ENCODE peak calls at places on chromosomes 3 and 15, in four cellular contexts. F, B, Y and W are unnamed samples. For H3K27me3, the result is how much of the 10 kb centered on the place peaks cover.

GRCh38 chr15:35933531-35933930 is 387.6 kb upstream of the DPH6 start:
- DNase-seq in B (no peak), F (no peak), Y (no peak), W (no peak)

GRCh38 chr15:49045691-49046112 is 544 bp downstream of the SECISBP2L start:
- DNase-seq in F (no peak), B (no peak), Y (peak), W (no peak)

GRCh38 chr3:140292684-140293083 is 357.7 kb downstream of the CLSTN2 start:
- DNase-seq in B (no peak), F (no peak), Y (no peak), W (no peak)

GRCh38 chr15:33729648-33730047 is 238.6 kb upstream of the CHRM5 start:
- DNase-seq in F (no peak), B (peak), Y (peak), W (peak)

GRCh38 chr3:50605901-50606326 is 5.7 kb downstream of the CISH start:
- DNase-seq in Y (no peak), B (no peak), F (no peak), W (no peak)

GRCh38 chr3:11536936-11537612 is 106.6 kb downstream of the VGLL4 start:
- DNase-seq in Y (no peak), F (no peak), B (no peak), W (no peak)

GRCh38 chr3:172627057-172627809 is 83.6 kb downstream of the NCEH1 start:
- DNase-seq in Y (no peak), F (no peak), B (no peak), W (no peak)

GRCh38 chr3:23198801-23199200 is 4.3 kb upstream of the UBE2E2 start:
- DNase-seq in F (no peak), Y (no peak), B (no peak), W (no peak)

GRCh38 chr3:123385981-123386380 is 62.9 kb downstream of the ADCY5 start:
- DNase-seq in Y (no peak), F (no peak), B (no peak), W (no peak)

GRCh38 chr3:136671921-136672320 is 80.3 kb downstream of the STAG1 start:
- DNase-seq in B (no peak), F (no peak), Y (no peak), W (no peak)

GRCh38 chr3:8769088-8769822 is at the start of gene OXTR:
- DNase-seq in B (no peak), F (peak), Y (peak), W (peak)

GRCh38 chr3:184716652-184717607 is 5.1 kb upstream of the MAGEF1 start:
- DNase-seq in B (no peak), F (peak), Y (peak), W (peak)

GRCh38 chr3:174769171-174769570 is 90.0 kb upstream of the NAALADL2 start:
- DNase-seq in Y (no peak), F (no peak), B (no peak), W (no peak)

GRCh38 chr3:24670871-24671270 is 176.2 kb upstream of the THRB start:
- DNase-seq in B (no peak), F (no peak), Y (peak), W (no peak)
- TF ChIP-seq ELF1 in B (no peak), F (no peak), Y (no peak), W (no peak)

DNA sequence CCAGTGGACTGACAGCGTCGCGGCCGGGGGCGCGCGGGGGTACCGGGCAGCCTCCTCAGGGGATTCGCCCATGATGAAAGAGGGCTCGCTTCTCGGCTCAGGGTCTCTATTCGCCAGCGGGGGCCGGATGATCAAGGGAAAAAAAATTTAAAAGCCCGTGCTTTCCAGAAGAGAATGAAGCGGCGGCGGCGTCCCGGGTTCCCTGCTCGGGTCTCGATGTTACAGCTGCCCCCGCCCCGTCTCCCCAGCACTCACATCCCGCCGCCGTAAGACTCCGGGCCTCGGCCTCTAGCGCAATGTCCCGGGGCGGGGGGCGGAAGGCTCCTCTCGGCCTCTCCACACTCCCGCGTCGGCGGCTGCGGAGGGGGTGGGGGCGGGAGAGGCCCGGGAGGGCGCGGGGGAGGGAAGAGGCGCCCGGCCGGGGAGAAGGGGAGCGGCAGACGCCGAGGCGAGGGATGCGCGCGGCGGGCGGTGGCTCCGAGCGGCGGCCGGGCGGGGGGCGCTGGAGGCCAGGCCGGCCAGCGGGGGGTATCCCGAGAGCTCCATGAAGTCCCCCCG is 4.4 kb downstream of the PTH1R start:
- DNase-seq in Y (no peak), F (peak), B (no peak), W (peak)
- H3K27me3 ChIP-seq in Y (under half), F (under half), B (under half), W (under half)

DNA sequence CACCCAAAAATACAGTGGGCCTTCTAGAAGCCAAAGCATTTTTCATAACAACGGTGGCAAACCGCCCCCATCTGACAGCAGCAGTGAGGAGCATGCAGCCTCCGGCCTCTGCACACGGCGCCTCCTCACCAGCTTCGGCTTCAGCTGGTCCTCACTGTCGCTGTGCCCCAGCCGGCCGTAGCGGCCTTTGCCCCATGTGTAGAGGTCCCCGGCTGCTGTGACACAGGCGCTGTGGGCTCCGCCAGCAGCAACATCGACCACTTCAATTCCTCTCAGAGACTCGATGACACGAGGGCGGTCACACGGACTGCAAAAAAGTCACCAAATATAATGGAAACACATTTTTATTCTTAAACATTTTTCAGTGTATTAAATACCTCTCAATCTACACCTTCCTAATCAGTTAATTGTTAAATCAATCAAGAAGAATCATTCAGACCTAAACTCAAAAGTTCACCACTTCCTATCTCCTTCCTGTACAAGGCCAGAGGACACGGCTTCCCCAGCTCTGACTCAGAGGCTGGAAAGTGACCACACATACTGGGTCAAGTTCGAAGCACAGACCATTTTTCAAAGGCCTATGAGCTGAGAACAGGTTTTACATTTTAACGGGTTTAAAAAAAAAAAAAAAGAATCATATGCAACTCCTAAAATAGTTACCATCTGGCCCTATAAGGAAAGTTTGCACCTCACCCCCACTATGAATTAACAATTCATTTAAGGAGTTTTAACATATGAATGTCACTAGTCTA is 33.6 kb upstream of the OCA2 start:
- DNase-seq in Y (no peak), B (no peak), F (no peak), W (no peak)
- TF ChIP-seq SIN3A in Y (no peak), B (no peak), F (no peak), W (no peak)

DNA sequence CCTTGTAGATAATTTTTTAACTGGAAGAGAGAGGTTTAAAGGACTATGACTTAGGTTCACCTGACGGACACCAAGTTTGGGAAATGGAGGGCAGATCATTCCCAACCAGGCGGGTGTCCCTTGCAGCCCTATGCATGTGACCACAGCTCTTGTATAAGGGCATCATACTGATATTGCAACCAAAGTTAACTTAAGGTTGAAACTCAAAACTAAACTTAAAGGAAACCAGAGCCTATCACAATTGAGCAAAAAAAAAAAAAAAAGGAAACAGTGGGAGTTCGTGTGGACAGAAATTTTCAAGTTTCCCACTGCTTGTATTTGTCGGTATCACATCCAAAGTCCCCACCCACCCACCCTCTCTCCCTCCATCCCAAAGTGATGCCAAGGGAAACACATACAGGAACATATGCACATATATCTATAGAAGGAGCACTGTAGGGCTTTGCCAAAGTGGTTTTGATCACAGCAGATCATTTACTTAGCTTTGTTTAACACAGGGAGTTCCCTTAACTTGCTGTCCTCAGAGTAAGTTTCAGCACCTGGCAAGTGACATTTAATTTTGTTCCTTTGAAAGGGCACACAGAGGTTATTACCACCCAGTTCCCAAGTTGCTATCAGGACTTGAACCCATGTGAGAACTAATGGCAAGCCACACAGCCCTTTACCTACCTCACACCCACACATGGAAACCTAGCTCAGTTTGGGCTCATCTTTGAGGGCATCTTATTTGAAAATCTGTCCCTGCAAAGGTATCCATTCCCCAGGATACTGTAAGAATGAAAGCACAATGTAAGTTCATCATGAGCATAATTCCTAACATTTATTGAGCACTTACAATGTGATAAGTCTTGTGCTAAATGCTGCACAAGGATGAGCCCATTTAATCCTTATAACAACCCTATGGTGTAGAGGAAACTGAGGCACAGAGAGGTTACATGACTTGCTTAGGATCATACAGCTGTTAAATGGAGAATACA is 204.5 kb upstream of the CMC1 start:
- DNase-seq in Y (no peak), F (no peak), B (no peak), W (no peak)
- TF ChIP-seq ELF1 in Y (no peak), F (no peak), B (no peak), W (no peak)

DNA sequence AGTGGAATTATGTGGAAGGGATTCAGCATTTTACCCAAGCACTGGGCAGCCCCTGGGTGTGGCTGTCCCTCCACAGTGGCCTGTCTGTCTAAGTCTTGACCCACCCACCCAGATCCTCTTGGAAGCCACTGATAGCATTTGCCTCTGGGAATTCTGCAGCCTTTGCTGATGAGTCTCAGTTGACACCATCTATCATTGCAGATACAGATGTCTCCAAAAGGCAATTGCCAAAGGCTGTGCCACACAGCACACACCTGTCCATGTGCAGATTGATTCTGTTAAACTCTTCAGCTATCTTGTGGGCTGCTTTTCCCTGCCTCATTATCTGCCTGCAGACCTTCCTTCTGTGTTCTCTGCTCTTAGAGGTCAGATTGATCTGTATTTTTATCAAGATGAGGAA is 18.1 kb downstream of the CX3CR1 start:
- DNase-seq in Y (no peak), F (no peak), B (no peak), W (no peak)
- H3K27me3 ChIP-seq in Y (under half), F (under half), B (half or more), W (under half)

GRCh38 chr15:34759992-34760391 is 5.2 kb upstream of the GJD2 start:
- DNase-seq in B (no peak), Y (no peak), F (no peak), W (no peak)
- TF ChIP-seq SIN3A in B (no peak), Y (no peak), F (no peak), W (no peak)